ENCODE peak calls at places on chromosome 19, in seven cellular contexts. W is AG10803; H is CD8-positive, alpha-beta T cell; K is AG20443; S is endothelial cell; T is substantia nigra; Y is cardiac muscle cell. L is an unnamed sample.

GRCh38 chr19:10929402-10929794 is 787 bp downstream of the TIMM29 start:
- DNase-seq in W (no peak), T (no peak), S (no peak), Y (no peak), H (no peak), K (peak; percentile 7), L (peak; percentile 22)

GRCh38 chr19:33063356-33064116 is 1.2 kb downstream of the RHPN2 start:
- DNase-seq in S (peak; percentile 11), Y (peak; percentile 49), K (no peak), W (peak; percentile 13), H (no peak), T (no peak), L (no peak)

GRCh38 chr19:16198363-16198636 is 589 bp downstream of the AP1M1 start:
- DNase-seq in Y (no peak), W (no peak), H (no peak), K (peak; percentile 25), S (peak; percentile 33), T (no peak), L (no peak)

GRCh38 chr19:47608074-47608907 is 643 bp upstream of the BICRA start:
- DNase-seq in H (peak; percentile 96), K (peak; percentile 97), W (peak; percentile 92), T (peak; percentile 73), S (peak; percentile 99), Y (peak; percentile 96), L (peak; percentile 97)

GRCh38 chr19:46537136-46538097 is 41.8 kb upstream of the PNMA8B start:
- DNase-seq in T (no peak), S (peak; percentile 77), K (peak; percentile 72), Y (peak; percentile 51), H (peak; percentile 72), W (peak; percentile 36), L (peak; percentile 74)

GRCh38 chr19:4717966-4718701 is 5.5 kb downstream of the DPP9 start:
- DNase-seq in T (no peak), H (no peak), S (no peak), K (no peak), W (no peak), Y (no peak), L (no peak)

GRCh38 chr19:6611441-6611852 is 20.5 kb upstream of the CD70 start:
- DNase-seq in Y (no peak), H (no peak), K (peak; percentile 56), S (no peak), T (no peak), W (peak; percentile 57), L (no peak)

GRCh38 chr19:29324717-29325116 is 111.8 kb upstream of the UQCRFS1 start:
- DNase-seq in S (no peak), H (no peak), K (no peak), Y (no peak), W (no peak), T (no peak), L (no peak)

GRCh38 chr19:16234552-16235445 is 37.1 kb downstream of the AP1M1 start:
- DNase-seq in H (no peak), Y (no peak), W (no peak), S (no peak), K (peak; percentile 6), T (no peak), L (peak; percentile 5)

GRCh38 chr19:21474671-21475181 is 30.7 kb upstream of the ZNF429 start:
- DNase-seq in K (peak; percentile 86), Y (peak; percentile 92), T (peak; percentile 23), H (peak; percentile 65), S (peak; percentile 13), W (peak; percentile 5), L (peak; percentile 94)

GRCh38 chr19:41862445-41862986 is 2.5 kb downstream of the RPS19 start:
- DNase-seq in K (no peak), Y (no peak), H (no peak), W (no peak), T (no peak), S (no peak), L (no peak)

GRCh38 chr19:46731007-46731501 is 14.1 kb upstream of the PRKD2 start:
- DNase-seq in K (peak; percentile 87), S (no peak), H (no peak), T (no peak), W (peak; percentile 78), Y (no peak), L (peak; percentile 19)

GRCh38 chr19:7781157-7781556 is 18.1 kb downstream of the CLEC4M start:
- DNase-seq in W (no peak), Y (peak; percentile 39), H (no peak), K (no peak), T (no peak), S (no peak), L (no peak)

GRCh38 chr19:1925544-1925943 is 15.4 kb upstream of the CSNK1G2 start:
- DNase-seq in K (no peak), Y (no peak), T (no peak), W (no peak), S (no peak), H (no peak), L (no peak)

GRCh38 chr19:2962018-2962670 is 15.2 kb upstream of the TLE6 start:
- DNase-seq in Y (peak; percentile 85), H (peak; percentile 66), S (peak; percentile 73), W (peak; percentile 86), K (peak; percentile 63), T (no peak), L (peak; percentile 46)

GRCh38 chr19:18023596-18024212 is 15.7 kb downstream of the ARRDC2 start:
- DNase-seq in S (peak; percentile 36), T (no peak), W (peak; percentile 39), K (no peak), H (peak; percentile 84), Y (no peak), L (peak; percentile 69)

GRCh38 chr19:3357362-3357730 is 9.0 kb upstream of the NFIC start:
- DNase-seq in H (no peak), S (no peak), T (no peak), Y (no peak), W (no peak), K (no peak), L (peak; percentile 33)

GRCh38 chr19:14599548-14600147 is 16.8 kb downstream of the CLEC17A start:
- DNase-seq in H (no peak), S (no peak), W (no peak), T (no peak), K (no peak), Y (no peak), L (no peak)

GRCh38 chr19:47157455-47158321 is 27.1 kb downstream of the SAE1 start:
- DNase-seq in Y (peak; percentile 78), H (peak; percentile 37), K (peak; percentile 47), S (peak; percentile 63), W (peak; percentile 81), T (no peak), L (peak; percentile 49)

GRCh38 chr19:4191044-4191443 is 8.6 kb downstream of the ANKRD24 start:
- DNase-seq in S (no peak), H (no peak), T (no peak), W (no peak), Y (no peak), K (no peak), L (no peak)

GRCh38 chr19:43743059-43743458 is 11.7 kb downstream of the SMG9 start:
- DNase-seq in Y (no peak), W (peak; percentile 55), S (no peak), K (no peak), H (no peak), T (no peak), L (no peak)

GRCh38 chr19:28542394-28543243 is 670.3 kb downstream of the UQCRFS1 start:
- DNase-seq in H (no peak), K (no peak), Y (no peak), S (no peak), T (no peak), W (no peak), L (no peak)

GRCh38 chr19:51145926-51146493 is 3.9 kb downstream of the SIGLEC7 start:
- DNase-seq in W (no peak), H (no peak), T (no peak), Y (no peak), K (no peak), S (no peak), L (no peak)

GRCh38 chr19:56955637-56956216 is 115.2 kb upstream of the PEG3 start:
- DNase-seq in K (no peak), Y (no peak), W (no peak), H (no peak), T (no peak), S (no peak), L (no peak)

GRCh38 chr19:10694706-10695105 is 6.5 kb upstream of the QTRT1 start:
- DNase-seq in S (no peak), H (no peak), W (no peak), Y (no peak), K (no peak), T (no peak), L (no peak)

GRCh38 chr19:28037186-28037585 is 1175.8 kb downstream of the UQCRFS1 start:
- DNase-seq in H (no peak), K (no peak), Y (no peak), T (no peak), S (no peak), W (no peak), L (no peak)

GRCh38 chr19:3604987-3605343 is 1.7 kb downstream of the TBXA2R start:
- DNase-seq in W (no peak), K (no peak), S (no peak), T (no peak), Y (no peak), H (peak; percentile 48), L (peak; percentile 40)

GRCh38 chr19:55368701-55369563 is 1.3 kb downstream of the IL11 start:
- DNase-seq in W (peak; percentile 71), Y (no peak), S (no peak), K (peak; percentile 94), H (no peak), T (no peak), L (peak; percentile 34)

GRCh38 chr19:50820549-50821247 is 2.9 kb downstream of the KLK1 start:
- DNase-seq in Y (no peak), H (no peak), W (no peak), S (no peak), K (no peak), T (no peak), L (no peak)

GRCh38 chr19:3275583-3276340 is 51.3 kb downstream of the CELF5 start:
- DNase-seq in T (no peak), W (peak; percentile 64), K (peak; percentile 96), S (peak; percentile 84), Y (peak; percentile 96), H (peak; percentile 96), L (peak; percentile 96)

GRCh38 chr19:13990085-13990484 is 16.0 kb downstream of the RFX1 start:
- DNase-seq in K (no peak), W (no peak), Y (no peak), H (no peak), S (no peak), T (no peak), L (no peak)

L was measured in activated CD4-positive, alpha-beta memory T cell treated with anti-CD3 and anti-CD28 coated beads for 36 hours.